ENCODE peak calls at places on chromosomes 4 and X, in six cellular contexts. Z is HepG2, E is NCI-H82, P is EH, G is M059J, Q is AG09319. M is an unnamed sample.

GRCh38 chr4:11505225-11505971 is 76.7 kb upstream of the HS3ST1 start:
- DNase-seq in Z (no peak), E (no peak), P (no peak), G (peak), Q (no peak), M (peak)

GRCh38 chrX:66098162-66098561 is 58.3 kb upstream of the VSIG4 start:
- DNase-seq in Z (no peak), E (no peak), P (no peak), G (no peak), Q (no peak), M (no peak)

GRCh38 chr4:105978684-105979296 is 83.5 kb downstream of the NPNT start:
- DNase-seq in Z (no peak), E (no peak), P (peak), G (peak), Q (peak), M (peak)

GRCh38 chrX:39969099-39969825 is 128.5 kb downstream of the BCOR start:
- DNase-seq in Z (no peak), E (no peak), P (no peak), G (peak), Q (no peak), M (no peak)

GRCh38 chr4:158121203-158121586 is 51.6 kb downstream of the GASK1B start:
- DNase-seq in Z (peak), E (no peak), P (peak), G (peak), Q (peak), M (no peak)

GRCh38 chr4:138182838-138183426 is 59.2 kb downstream of the SLC7A11 start:
- DNase-seq in Z (peak), E (peak), P (peak), G (peak), Q (peak), M (peak)

GRCh38 chrX:40158036-40158706 is 60.4 kb upstream of the BCOR start:
- DNase-seq in Z (no peak), E (peak), P (peak), G (peak), Q (no peak), M (peak)

GRCh38 chr4:183600189-183600685 is 58.7 kb downstream of the RWDD4 start:
- DNase-seq in Z (peak), E (peak), P (peak), G (peak), Q (no peak), M (peak)

GRCh38 chr4:180810581-180810980 is 1432.6 kb upstream of the TENM3 start:
- DNase-seq in Z (no peak), E (no peak), P (no peak), G (no peak), Q (no peak), M (no peak)

GRCh38 chr4:64821612-64822011 is 412.4 kb upstream of the TECRL start:
- DNase-seq in Z (no peak), E (no peak), P (no peak), G (no peak), Q (no peak), M (no peak)

GRCh38 chrX:129823115-129823514 is 20.6 kb downstream of the ZDHHC9 start:
- DNase-seq in Z (no peak), E (peak), P (peak), G (peak), Q (no peak), M (peak)